ENCODE peak calls at places on chromosomes 7 and 10, in six cellular contexts. A, Y, J, G, Q and F are unnamed samples.

GRCh38 chr10:44963772-44964633 is 4.4 kb downstream of the RASSF4 start:
- DNase-seq in A (no peak), Y (no peak), J (no peak), G (peak; percentile 85), Q (no peak), F (no peak)

GRCh38 chr7:87999261-87999660 is 65.2 kb downstream of the ADAM22 start:
- DNase-seq in A (no peak), Y (no peak), J (no peak), G (no peak), Q (no peak), F (no peak)

GRCh38 chr10:90437452-90437851 is 420.4 kb downstream of the HTR7 start:
- DNase-seq in A (no peak), Y (no peak), J (no peak), G (no peak), Q (no peak), F (no peak)

GRCh38 chr7:80613519-80613918 is 24.9 kb upstream of the CD36 start:
- DNase-seq in A (no peak), Y (no peak), J (no peak), G (no peak), Q (no peak), F (no peak)

GRCh38 chr7:104809906-104810305 is 204.1 kb upstream of the KMT2E start:
- DNase-seq in A (no peak), Y (no peak), J (no peak), G (no peak), Q (no peak), F (no peak)

GRCh38 chr7:111678281-111678680 is 116.0 kb upstream of the IMMP2L start:
- DNase-seq in A (no peak), Y (no peak), J (no peak), G (no peak), Q (no peak), F (no peak)

GRCh38 chr7:138460649-138461607 is 869 bp downstream of the TRIM24 start:
- DNase-seq in A (no peak), Y (peak; percentile 87), J (no peak), G (no peak), Q (peak; percentile 54), F (peak; percentile 60)

GRCh38 chr7:155194531-155195140 is 103.0 kb upstream of the INSIG1 start:
- DNase-seq in A (no peak), Y (no peak), J (no peak), G (no peak), Q (no peak), F (no peak)

GRCh38 chr10:122475130-122475529 is 13.8 kb downstream of the HTRA1 start:
- DNase-seq in A (no peak), Y (no peak), J (no peak), G (no peak), Q (no peak), F (no peak)

GRCh38 chr7:151552352-151553028 is 32.8 kb upstream of the RHEB start:
- DNase-seq in A (no peak), Y (no peak), J (no peak), G (no peak), Q (no peak), F (no peak)

GRCh38 chr7:74376256-74377036 is 77.3 kb upstream of the GTF2IRD1 start:
- DNase-seq in A (no peak), Y (no peak), J (no peak), G (no peak), Q (no peak), F (no peak)

GRCh38 chr10:79017882-79018550 is 50.8 kb upstream of the ZMIZ1 start:
- DNase-seq in A (no peak), Y (no peak), J (no peak), G (no peak), Q (no peak), F (no peak)

GRCh38 chr7:2897023-2897422 is 52.9 kb upstream of the GNA12 start:
- DNase-seq in A (no peak), Y (no peak), J (no peak), G (no peak), Q (no peak), F (no peak)

DNA sequence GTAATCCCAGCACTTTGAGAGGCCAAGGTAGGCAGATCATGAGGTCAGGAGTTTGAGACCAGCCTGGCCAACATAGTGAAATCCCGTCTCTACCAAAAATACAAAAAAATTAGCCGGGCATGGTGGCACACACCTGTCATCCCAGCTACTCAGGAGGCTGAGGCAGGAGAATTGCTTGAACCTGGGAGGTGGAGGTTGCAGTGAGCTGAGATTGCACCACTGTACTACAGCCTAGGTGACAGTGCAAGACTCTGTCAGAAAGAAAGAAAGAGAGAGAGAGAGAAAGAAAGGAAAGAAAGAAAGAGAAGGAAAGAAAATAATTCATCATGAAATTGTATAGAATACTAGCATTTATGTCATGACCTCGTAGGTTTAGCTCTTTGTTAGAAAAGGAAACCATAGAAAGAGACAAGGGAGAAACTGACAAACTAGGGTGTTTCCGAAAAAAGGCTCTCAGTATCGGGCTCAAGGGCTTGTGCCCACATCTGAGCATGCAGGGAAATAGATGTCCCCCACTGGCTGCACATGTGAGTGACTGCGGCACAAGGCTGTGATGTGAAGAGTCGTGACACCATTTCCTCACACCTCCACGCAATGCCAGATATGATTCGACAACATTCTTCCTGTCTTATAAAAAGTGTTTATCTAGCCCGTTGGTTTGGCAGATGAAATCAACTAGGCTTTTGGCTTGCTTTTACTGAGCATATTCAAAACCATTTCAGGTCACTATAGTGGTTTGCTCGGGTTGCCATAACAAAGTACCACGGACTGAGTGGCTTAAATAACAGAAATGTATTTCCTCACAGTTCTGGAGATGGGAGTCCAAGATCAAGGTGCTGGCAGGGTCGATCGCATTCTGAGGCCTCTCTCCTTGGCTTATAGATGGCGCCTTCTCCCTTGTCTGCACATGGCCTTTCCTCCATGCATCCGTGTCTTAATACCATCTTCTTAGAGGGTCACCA is 2.0 kb downstream of the SRGN start:
- DNase-seq in A (no peak), Y (peak; percentile 34), J (peak; percentile 65), G (no peak), Q (no peak), F (no peak)
- TF ChIP-seq POLR2A in A (no peak), Y (peak; percentile 28), J (peak; percentile 58), G (no peak), Q (peak; percentile 80), F (peak; percentile 56)

GRCh38 chr7:45182856-45183710 is 25.5 kb downstream of the RAMP3 start:
- DNase-seq in A (no peak), Y (no peak), J (no peak), G (no peak), Q (no peak), F (no peak)
- TF ChIP-seq TAF1 in A (no peak), Y (no peak), J (no peak), G (no peak), Q (no peak), F (no peak)

GRCh38 chr7:101236292-101236691 is 1.3 kb downstream of the CLDN15 start:
- DNase-seq in A (no peak), Y (no peak), J (no peak), G (no peak), Q (no peak), F (no peak)

GRCh38 chr7:101239191-101239950 is 1.8 kb upstream of the CLDN15 start:
- DNase-seq in A (no peak), Y (no peak), J (no peak), G (no peak), Q (no peak), F (no peak)

GRCh38 chr7:101235522-101235921 is 2.1 kb downstream of the CLDN15 start:
- DNase-seq in A (no peak), Y (no peak), J (no peak), G (no peak), Q (no peak), F (no peak)

GRCh38 chr7:101238226-101239182 is 902 bp upstream of the CLDN15 start:
- DNase-seq in A (no peak), Y (no peak), J (no peak), G (no peak), Q (no peak), F (no peak)

DNA sequence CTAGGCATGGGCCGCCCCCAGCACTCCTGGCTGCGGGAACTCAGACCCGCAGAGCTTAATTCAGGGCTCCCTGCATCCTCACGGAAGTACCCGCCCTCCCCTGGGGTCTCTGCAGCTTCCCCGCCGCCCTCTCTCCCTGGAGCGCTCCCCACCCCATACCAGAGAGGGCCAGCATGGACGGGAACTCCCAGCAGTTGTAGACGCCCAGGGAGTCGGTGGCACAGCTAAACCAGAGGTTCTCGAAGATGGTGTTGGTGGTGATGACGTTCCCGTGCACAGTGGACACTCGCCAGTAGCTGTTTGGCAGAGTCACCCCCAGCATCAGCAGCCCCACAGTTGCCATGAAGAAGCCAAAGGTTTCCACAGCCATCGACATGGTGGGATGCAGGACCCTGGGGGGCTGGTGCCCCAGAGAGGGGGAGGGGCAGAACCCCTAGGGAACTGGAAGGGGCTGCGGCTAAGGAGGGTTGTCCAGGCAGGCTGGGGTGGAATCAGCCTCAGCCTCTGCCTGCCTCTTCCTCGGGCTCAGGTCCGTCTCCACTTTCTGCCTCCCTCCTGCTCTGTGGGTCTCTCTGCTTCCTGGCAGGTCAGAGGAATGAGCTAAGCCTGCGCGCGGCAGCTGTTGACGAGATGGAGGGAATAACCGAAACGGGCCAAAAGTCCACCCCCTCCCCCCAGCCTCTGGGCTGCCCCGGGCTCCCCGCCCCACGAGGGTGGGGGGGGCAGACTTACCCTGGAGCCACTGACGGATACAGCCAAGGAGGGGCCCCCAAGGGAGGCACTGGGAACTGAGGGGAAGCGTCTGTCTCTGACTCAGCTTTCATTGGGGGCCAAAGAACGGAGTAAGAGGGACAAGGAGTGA is at the start of gene CLDN15:
- DNase-seq in A (no peak), Y (no peak), J (no peak), G (peak; percentile 66), Q (no peak), F (no peak)
- TF ChIP-seq POLR2A in A (no peak), Y (no peak), J (peak; percentile 36), G (no peak), Q (no peak), F (no peak)

GRCh38 chr7:134764365-134764764 is 15.1 kb upstream of the CALD1 start:
- DNase-seq in A (no peak), Y (no peak), J (no peak), G (no peak), Q (no peak), F (no peak)
- TF ChIP-seq TAF1 in A (no peak), Y (no peak), J (no peak), G (no peak), Q (no peak), F (no peak)

DNA sequence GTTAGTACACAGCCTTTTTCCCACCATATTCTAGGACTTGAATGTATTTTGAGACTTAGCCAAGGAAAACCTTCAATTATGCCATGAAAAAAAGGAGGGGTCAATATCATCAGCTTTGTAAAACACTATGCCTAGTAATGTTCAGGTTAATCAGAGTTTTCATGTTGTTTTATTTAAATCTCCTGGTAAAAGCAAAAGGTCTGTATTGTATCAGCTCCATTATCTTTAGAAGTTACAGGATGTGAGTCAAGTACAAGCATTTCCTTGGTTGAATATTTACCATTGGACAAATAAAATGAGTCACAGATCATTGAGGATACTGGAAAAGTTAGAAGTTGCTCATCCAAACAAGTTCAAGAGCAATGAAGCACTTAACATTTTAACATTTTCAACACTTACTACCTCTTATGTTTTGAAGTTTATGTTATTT is 89.9 kb upstream of the CAPZA2 start:
- DNase-seq in A (no peak), Y (no peak), J (no peak), G (peak; percentile 87), Q (no peak), F (no peak)
- TF ChIP-seq POLR2A in A (no peak), Y (no peak), J (no peak), G (no peak), Q (no peak), F (no peak)

DNA sequence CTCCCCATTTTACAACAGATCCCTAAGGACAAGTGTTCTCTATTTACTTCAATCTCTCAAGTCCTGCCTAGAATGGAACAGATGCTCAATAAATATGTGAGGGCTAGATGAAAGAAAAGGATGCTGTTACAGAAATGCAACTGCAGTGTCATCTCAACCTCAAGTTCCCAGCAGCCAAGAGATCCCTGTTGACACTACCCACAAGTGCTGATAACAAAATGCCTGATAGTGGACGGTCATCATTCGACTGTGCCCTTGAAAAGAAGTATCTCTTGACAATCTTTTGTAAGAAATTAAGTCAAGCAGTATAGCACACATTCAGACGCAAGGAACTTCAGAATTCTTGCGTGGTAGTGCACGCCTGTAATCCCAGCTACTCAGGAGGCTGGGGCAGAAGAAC is 133.2 kb downstream of the PARD3 start:
- DNase-seq in A (no peak), Y (no peak), J (no peak), G (no peak), Q (no peak), F (no peak)
- TF ChIP-seq TAF1 in A (no peak), Y (no peak), J (no peak), G (no peak), Q (no peak), F (no peak)